ENCODE peak calls at places on chromosomes 13 and 19, in four cellular contexts. R, F, U and V are unnamed samples.

GRCh38 chr13:32852568-32852967 is 163.7 kb upstream of the KL start:
- DNase-seq in R (no peak), F (no peak), U (no peak), V (no peak)

GRCh38 chr19:48802623-48803022 is 8.2 kb downstream of the BCAT2 start:
- DNase-seq in R (no peak), F (no peak), U (no peak), V (no peak)

GRCh38 chr13:38628554-38628953 is 58.3 kb upstream of the FREM2 start:
- DNase-seq in R (no peak), F (no peak), U (no peak), V (no peak)

GRCh38 chr13:113670541-113670940 is 3.5 kb downstream of the GRK1 start:
- DNase-seq in R (no peak), F (no peak), U (peak), V (peak)

GRCh38 chr13:60869941-60870613 is 473.1 kb downstream of the TDRD3 start:
- DNase-seq in R (no peak), F (no peak), U (no peak), V (no peak)

GRCh38 chr19:56966225-56966696 is 125.7 kb upstream of the PEG3 start:
- DNase-seq in R (no peak), F (no peak), U (peak), V (no peak)

GRCh38 chr13:30119476-30119875 is 187.9 kb downstream of the KATNAL1 start:
- DNase-seq in R (no peak), F (peak), U (no peak), V (no peak)

GRCh38 chr13:24168392-24168750 is 7.9 kb downstream of the SPATA13 start:
- DNase-seq in R (no peak), F (no peak), U (no peak), V (no peak)

GRCh38 chr13:45257638-45258338 is 56.9 kb upstream of the KCTD4 start:
- DNase-seq in R (no peak), F (no peak), U (no peak), V (no peak)

GRCh38 chr13:59012731-59013130 is 1151.0 kb downstream of the DIAPH3 start:
- DNase-seq in R (no peak), F (no peak), U (no peak), V (no peak)

GRCh38 chr19:38830039-38830733 is 1.4 kb downstream of the ECH1 start:
- DNase-seq in R (no peak), F (no peak), U (no peak), V (no peak)

GRCh38 chr19:8505680-8506401 is 3.4 kb upstream of the PRAM1 start:
- DNase-seq in R (peak), F (peak), U (peak), V (peak)

GRCh38 chr13:22298530-22298929 is 627.7 kb downstream of the FGF9 start:
- DNase-seq in R (no peak), F (no peak), U (no peak), V (no peak)

GRCh38 chr19:31402529-31402928 is 53.3 kb upstream of the TSHZ3 start:
- DNase-seq in R (no peak), F (no peak), U (no peak), V (no peak)

GRCh38 chr19:10226376-10227214 is 4.5 kb downstream of the S1PR2 start:
- DNase-seq in R (no peak), F (peak), U (peak), V (peak)

GRCh38 chr13:41159174-41159573 is 26.6 kb upstream of the KBTBD6 start:
- DNase-seq in R (no peak), F (no peak), U (no peak), V (no peak)

GRCh38 chr13:20475927-20476691 is 49.5 kb downstream of the CRYL1 start:
- DNase-seq in R (no peak), F (peak), U (no peak), V (no peak)

GRCh38 chr13:32746474-32746873 is 160.2 kb downstream of the PDS5B start:
- DNase-seq in R (no peak), F (no peak), U (no peak), V (no peak)

GRCh38 chr13:111638233-111638632 is 317.8 kb downstream of the TEX29 start:
- DNase-seq in R (no peak), F (no peak), U (no peak), V (no peak)

GRCh38 chr13:82713681-82714405 is 1168.4 kb downstream of the SLITRK1 start:
- DNase-seq in R (no peak), F (no peak), U (no peak), V (no peak)

GRCh38 chr13:98033277-98034247 is 80.1 kb downstream of the IPO5 start:
- DNase-seq in R (peak), F (peak), U (no peak), V (no peak)
- TF ChIP-seq CTCF in R (peak), F (peak), U (no peak), V (peak)

DNA sequence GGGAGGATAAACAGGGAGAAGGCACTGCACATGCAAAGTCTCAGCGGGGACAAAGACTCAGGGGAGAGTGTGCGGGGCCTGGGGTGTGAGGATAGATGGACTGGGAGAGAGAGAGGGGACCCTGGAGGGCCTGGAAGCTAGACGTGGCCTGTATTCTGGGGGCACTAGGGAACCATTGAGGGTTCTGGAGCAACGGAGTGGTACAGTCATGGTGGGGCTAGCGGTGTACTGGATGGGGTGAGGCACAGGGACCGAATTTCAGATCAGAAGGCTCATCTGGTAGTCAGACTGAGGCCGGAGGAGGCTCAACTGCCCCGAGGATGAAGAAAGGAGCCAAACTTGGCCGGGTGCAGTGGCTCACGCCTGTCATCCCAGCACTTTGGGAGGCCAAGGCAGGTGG is 8.0 kb upstream of the SBNO2 start:
- DNase-seq in R (no peak), F (no peak), U (no peak), V (no peak)
- TF ChIP-seq CTCF in R (no peak), F (no peak), U (no peak), V (no peak)

DNA sequence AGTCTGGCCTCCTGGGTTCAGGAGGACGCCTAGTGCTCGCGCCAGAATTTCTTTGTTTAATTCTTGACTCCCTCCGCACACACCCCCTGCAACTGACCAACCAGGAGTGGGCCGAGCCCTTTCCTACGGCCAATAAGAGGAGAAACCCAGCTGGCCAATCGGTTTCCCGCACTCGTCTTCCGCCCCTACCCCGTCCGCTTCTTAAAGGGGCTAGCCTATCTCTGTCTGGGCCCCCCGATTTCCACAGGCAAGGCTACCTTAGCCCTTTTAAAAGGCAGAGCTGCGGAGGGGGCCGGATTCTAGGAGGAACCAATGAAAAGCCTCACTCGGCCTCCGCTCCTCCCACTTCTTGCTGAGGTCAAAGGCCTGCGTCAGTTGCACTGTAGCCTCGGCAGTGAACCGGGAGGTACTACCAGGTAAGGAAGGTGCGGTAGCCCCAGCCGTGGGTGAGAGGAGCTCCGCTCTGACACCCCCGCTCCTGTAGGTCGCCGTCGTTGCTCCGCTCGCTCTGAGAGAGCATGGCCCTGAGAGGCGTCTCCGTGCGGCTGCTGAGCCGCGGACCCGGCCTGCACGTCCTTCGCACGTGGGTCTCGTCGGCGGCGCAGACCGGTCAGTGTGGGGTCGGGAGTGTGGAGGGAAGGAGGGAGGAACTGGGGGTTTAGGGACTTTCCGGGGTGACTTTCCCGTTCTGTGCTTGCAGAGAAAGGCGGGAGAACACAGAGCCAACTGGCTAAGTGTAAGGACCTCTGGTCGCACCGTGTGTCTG is at the start of gene GCDH:
- DNase-seq in R (peak), F (peak), U (peak), V (peak)
- TF ChIP-seq CTCF in R (no peak), F (peak), U (no peak), V (no peak)

GRCh38 chr13:99660101-99660500 is 158.8 kb downstream of the TM9SF2 start:
- DNase-seq in R (no peak), F (no peak), U (no peak), V (no peak)

GRCh38 chr13:99657848-99658265 is 156.6 kb downstream of the TM9SF2 start:
- DNase-seq in R (peak), F (no peak), U (peak), V (no peak)

GRCh38 chr13:99656843-99657506 is 155.7 kb downstream of the TM9SF2 start:
- DNase-seq in R (no peak), F (peak), U (no peak), V (no peak)

GRCh38 chr13:99659234-99659633 is 158.0 kb downstream of the TM9SF2 start:
- DNase-seq in R (no peak), F (peak), U (no peak), V (no peak)

GRCh38 chr13:99658266-99658991 is 157.2 kb downstream of the TM9SF2 start:
- DNase-seq in R (peak), F (peak), U (peak), V (peak)
- TF ChIP-seq CTCF in R (peak), F (peak), U (no peak), V (peak)

DNA sequence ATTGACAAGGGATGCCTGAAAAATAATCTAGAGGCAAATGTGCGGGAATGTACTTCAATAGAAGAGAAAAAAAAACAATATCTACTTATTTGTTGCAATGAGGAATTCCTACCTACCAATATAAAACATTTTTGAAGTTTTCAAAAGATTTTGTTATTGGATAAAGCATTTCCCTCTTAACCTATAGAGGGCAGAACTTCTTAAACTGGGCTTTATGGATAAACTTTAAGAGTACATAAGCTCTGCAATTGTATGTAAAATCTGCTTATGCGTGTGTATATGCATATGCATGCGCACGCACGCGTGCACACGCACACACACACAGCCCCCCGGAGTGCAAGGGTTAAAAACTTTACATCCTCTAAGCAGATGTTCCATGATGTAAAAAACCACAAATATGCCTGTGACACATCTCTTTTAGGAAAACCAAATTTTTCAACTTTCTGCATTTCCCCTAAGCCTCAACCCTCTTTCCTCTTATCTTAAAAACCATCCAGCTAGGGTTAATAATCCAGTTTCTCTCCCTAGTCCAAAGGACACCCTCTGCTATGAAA is 73.1 kb upstream of the OXGR1 start:
- DNase-seq in R (no peak), F (no peak), U (no peak), V (no peak)
- TF ChIP-seq CTCF in R (no peak), F (no peak), U (no peak), V (peak)

GRCh38 chr13:39712626-39713025 is 57.2 kb downstream of the COG6 start:
- DNase-seq in R (no peak), F (no peak), U (no peak), V (no peak)
- TF ChIP-seq CTCF in R (no peak), F (no peak), U (no peak), V (no peak)

GRCh38 chr13:73608157-73608516 is 526.1 kb downstream of the KLF12 start:
- DNase-seq in R (no peak), F (no peak), U (no peak), V (no peak)
- TF ChIP-seq CTCF in R (no peak), F (no peak), U (no peak), V (no peak)

GRCh38 chr13:28626266-28626665 is 32.7 kb upstream of the POMP start:
- DNase-seq in R (no peak), F (no peak), U (no peak), V (no peak)
- TF ChIP-seq CTCF in R (no peak), F (no peak), U (no peak), V (no peak)

GRCh38 chr13:109387438-109387837 is 398.9 kb downstream of the IRS2 start:
- DNase-seq in R (no peak), F (no peak), U (no peak), V (no peak)

GRCh38 chr13:109381546-109382180 is 404.7 kb downstream of the IRS2 start:
- DNase-seq in R (no peak), F (no peak), U (no peak), V (no peak)

GRCh38 chr13:109385161-109385560 is 401.2 kb downstream of the IRS2 start:
- DNase-seq in R (no peak), F (no peak), U (no peak), V (no peak)

GRCh38 chr13:109380457-109380856 is 405.9 kb downstream of the IRS2 start:
- DNase-seq in R (no peak), F (no peak), U (no peak), V (no peak)

DNA sequence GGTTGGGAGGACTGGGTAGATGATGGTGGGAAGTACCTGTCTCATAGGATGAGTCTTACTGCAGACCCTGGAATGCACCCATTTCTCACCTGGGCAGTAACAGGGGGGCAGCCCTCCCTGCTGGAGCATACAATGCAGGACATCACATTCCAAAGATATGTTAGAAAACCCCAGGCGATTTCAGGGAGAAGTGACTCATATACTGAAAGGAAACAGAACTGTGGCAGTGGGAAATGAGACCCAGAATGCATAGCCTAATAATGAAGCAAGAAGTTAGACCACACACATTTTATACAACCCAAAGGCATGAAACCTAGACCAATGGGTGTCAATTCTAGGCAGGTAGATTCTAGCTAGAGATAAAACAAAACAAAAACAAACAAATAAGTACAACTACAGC is 402.7 kb downstream of the IRS2 start:
- DNase-seq in R (no peak), F (no peak), U (no peak), V (no peak)
- TF ChIP-seq CTCF in R (no peak), F (no peak), U (no peak), V (no peak)

GRCh38 chr19:51926426-51926783 is 867 bp upstream of the ZNF613 start:
- DNase-seq in R (no peak), F (no peak), U (no peak), V (no peak)
- TF ChIP-seq CTCF in R (no peak), F (no peak), U (no peak), V (no peak)